ENCODE peak calls at places on chromosomes 5 and 9, in five cellular contexts. C, I, F, D and J are unnamed samples.

GRCh38 chr5:68431601-68432337 is 216.2 kb downstream of the PIK3R1 start:
- DNase-seq in D (no peak), F (no peak), I (no peak), C (no peak), J (no peak)

GRCh38 chr5:144195443-144195842 is 24.8 kb downstream of the KCTD16 start:
- DNase-seq in D (no peak), C (no peak), F (no peak), I (no peak), J (no peak)

GRCh38 chr5:149820536-149821503 is 90.7 kb downstream of the PPARGC1B start:
- DNase-seq in C (no peak), I (no peak), D (no peak), F (no peak), J (no peak)

GRCh38 chr9:113179839-113180238 is 29.0 kb downstream of the SLC31A2 start:
- DNase-seq in C (no peak), I (no peak), F (no peak), D (no peak), J (no peak)

GRCh38 chr9:122008559-122008958 is 84.5 kb downstream of the TTLL11 start:
- DNase-seq in F (no peak), D (no peak), C (no peak), I (no peak), J (no peak)

GRCh38 chr5:75335486-75335885 is 1.5 kb upstream of the HMGCR start:
- DNase-seq in F (no peak), I (no peak), D (no peak), C (no peak), J (no peak)

GRCh38 chr9:72828281-72828731 is 124.5 kb downstream of the ALDH1A1 start:
- DNase-seq in C (no peak), D (no peak), F (peak), I (no peak), J (no peak)

GRCh38 chr9:71683598-71684235 is 84.6 kb downstream of the CEMIP2 start:
- DNase-seq in I (no peak), D (peak), F (peak), C (no peak), J (no peak)